ENCODE peak calls at places on chromosome 15, in five cellular contexts. X is lower lobe of right lung; F is heart right ventricle; G is CD4-positive, alpha-beta T cell; A is IMR-90. C is an unnamed sample. For H3K9me3, the result is how much of the 10 kb centered on the place peaks cover.

GRCh38 chr15:86384191-86384590 is 304.5 kb downstream of the AGBL1 start:
- DNase-seq in X (no peak), F (no peak), G (no peak), A (no peak), C (no peak)

GRCh38 chr15:40238481-40238926 is 359 bp upstream of the PAK6 start:
- DNase-seq in X (no peak), F (no peak), G (no peak), A (no peak), C (no peak)

GRCh38 chr15:78873796-78874761 is 1.4 kb downstream of the MORF4L1 start:
- DNase-seq in X (no peak), F (peak), G (peak), A (peak), C (peak)

GRCh38 chr15:33357845-33358244 is 47.1 kb downstream of the RYR3 start:
- DNase-seq in X (no peak), F (no peak), G (no peak), A (no peak), C (no peak)

GRCh38 chr15:96560246-96560895 is 229.9 kb downstream of the NR2F2 start:
- DNase-seq in X (no peak), F (no peak), G (no peak), A (no peak), C (no peak)

GRCh38 chr15:42282926-42283325 is 9.7 kb upstream of the TMEM87A start:
- DNase-seq in X (no peak), F (no peak), G (no peak), A (no peak), C (no peak)

GRCh38 chr15:84780492-84780891 is 32.1 kb downstream of the ZNF592 start:
- DNase-seq in X (no peak), F (no peak), G (no peak), A (no peak), C (no peak)

GRCh38 chr15:77540346-77541060 is 92.2 kb downstream of the LINGO1 start:
- DNase-seq in X (no peak), F (no peak), G (no peak), A (no peak), C (no peak)

GRCh38 chr15:61382927-61383326 is 153.8 kb upstream of the RORA start:
- DNase-seq in X (no peak), F (no peak), G (no peak), A (no peak), C (no peak)

GRCh38 chr15:43190178-43190577 is 5.0 kb downstream of the CCNDBP1 start:
- DNase-seq in X (no peak), F (peak), G (no peak), A (peak), C (peak)

GRCh38 chr15:93478922-93479321 is 389.9 kb upstream of the RGMA start:
- DNase-seq in X (no peak), F (no peak), G (no peak), A (no peak), C (no peak)

GRCh38 chr15:49383266-49383665 is 39.8 kb upstream of the FGF7 start:
- DNase-seq in X (no peak), F (no peak), G (no peak), A (peak), C (no peak)

GRCh38 chr15:81002254-81003022 is 1.7 kb downstream of the TLNRD1 start:
- DNase-seq in X (peak), F (peak), G (no peak), A (no peak), C (no peak)

GRCh38 chr15:100248236-100248635 is 93.5 kb downstream of the ADAMTS17 start:
- DNase-seq in X (no peak), F (no peak), G (no peak), A (no peak), C (no peak)

GRCh38 chr15:80953953-80954778 is 35.5 kb downstream of the MESD start:
- DNase-seq in X (no peak), F (no peak), G (no peak), A (peak), C (no peak)

GRCh38 chr15:96171271-96171739 is 159.2 kb upstream of the NR2F2 start:
- DNase-seq in X (no peak), F (no peak), G (no peak), A (no peak), C (no peak)

GRCh38 chr15:90609254-90610185 is 79.8 kb downstream of the CRTC3 start:
- DNase-seq in X (no peak), F (no peak), G (no peak), A (peak), C (no peak)

GRCh38 chr15:78418239-78418638 is 19.8 kb upstream of the IREB2 start:
- DNase-seq in X (no peak), F (no peak), G (no peak), A (peak), C (no peak)

GRCh38 chr15:54482251-54482650 is 504.0 kb downstream of the UNC13C start:
- DNase-seq in X (no peak), F (no peak), G (no peak), A (no peak), C (no peak)

GRCh38 chr15:40054746-40055575 is 16.0 kb upstream of the SRP14 start:
- DNase-seq in X (no peak), F (no peak), G (no peak), A (peak), C (no peak)

GRCh38 chr15:66293419-66294156 is at the start of gene DIS3L:
- DNase-seq in X (peak), F (peak), G (peak), A (peak), C (peak)

GRCh38 chr15:49844390-49844789 is 223.5 kb downstream of the DTWD1 start:
- DNase-seq in X (no peak), F (no peak), G (no peak), A (no peak), C (no peak)

GRCh38 chr15:67646847-67647246 is 104.3 kb downstream of the MAP2K5 start:
- DNase-seq in X (no peak), F (no peak), G (no peak), A (no peak), C (no peak)

GRCh38 chr15:87021771-87022170 is 942.1 kb downstream of the AGBL1 start:
- DNase-seq in X (no peak), F (no peak), G (no peak), A (no peak), C (no peak)

GRCh38 chr15:53512029-53512428 is 247.4 kb downstream of the WDR72 start:
- DNase-seq in X (no peak), F (no peak), G (no peak), A (no peak), C (no peak)

GRCh38 chr15:74531144-74531811 is 9.7 kb upstream of the ARID3B start:
- DNase-seq in X (no peak), F (no peak), G (no peak), A (peak), C (no peak)

GRCh38 chr15:31461911-31462480 is 135.4 kb downstream of the KLF13 start:
- DNase-seq in X (no peak), F (no peak), G (no peak), A (no peak), C (no peak)

GRCh38 chr15:47398594-47398993 is 318.7 kb upstream of the SEMA6D start:
- DNase-seq in X (no peak), F (no peak), G (no peak), A (no peak), C (no peak)

GRCh38 chr15:90015749-90016148 is 14.6 kb downstream of the ZNF710 start:
- DNase-seq in X (no peak), F (no peak), G (no peak), A (no peak), C (no peak)

GRCh38 chr15:78033864-78034263 is 43.6 kb downstream of the TBC1D2B start:
- DNase-seq in X (no peak), F (no peak), G (peak), A (peak), C (peak)

GRCh38 chr15:41102854-41103253 is 13.2 kb downstream of the INO80 start:
- DNase-seq in X (no peak), F (no peak), G (no peak), A (peak), C (no peak)

GRCh38 chr15:38176155-38176554 is 76.5 kb upstream of the SPRED1 start:
- DNase-seq in X (no peak), F (no peak), G (no peak), A (peak), C (no peak)

GRCh38 chr15:38174691-38175090 is 77.9 kb upstream of the SPRED1 start:
- DNase-seq in X (no peak), F (no peak), G (no peak), A (no peak), C (no peak)

GRCh38 chr15:38176696-38177095 is 75.9 kb upstream of the SPRED1 start:
- DNase-seq in X (no peak), F (no peak), G (no peak), A (no peak), C (no peak)
- H3K9me3 ChIP-seq in X (under half), F (under half), G (under half), A (under half), C (under half)

DNA sequence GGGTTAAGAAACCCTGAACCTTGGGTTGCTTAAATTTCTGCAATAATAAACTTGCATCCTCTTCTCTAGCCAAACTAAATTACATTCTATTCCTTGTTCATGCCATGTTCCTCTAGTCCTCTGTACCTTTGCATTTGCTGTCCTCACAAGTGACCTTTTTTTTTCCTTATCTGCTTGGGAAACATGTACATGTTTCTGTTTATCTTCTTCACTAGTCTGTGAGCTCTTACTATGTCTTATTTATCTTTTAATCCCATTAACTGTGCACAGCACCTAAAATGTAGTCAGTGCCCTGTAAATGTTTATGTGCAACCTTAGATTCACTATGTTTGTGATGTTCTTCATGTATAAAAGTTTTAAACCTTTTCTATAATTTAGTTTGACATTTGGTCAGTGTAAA is 61.9 kb downstream of the REC114 start:
- DNase-seq in X (no peak), F (no peak), G (no peak), A (no peak), C (no peak)
- H3K27ac ChIP-seq in X (no peak), F (no peak), G (no peak), A (no peak), C (no peak)

GRCh38 chr15:58562135-58562534 is 130.3 kb downstream of the LIPC start:
- DNase-seq in X (no peak), F (no peak), G (no peak), A (no peak), C (no peak)
- H3K9me3 ChIP-seq in X (under half), F (under half), G (under half), A (under half), C (under half)

GRCh38 chr15:98674336-98674735 is 26.0 kb downstream of the IGF1R start:
- DNase-seq in X (no peak), F (peak), G (no peak), A (no peak), C (no peak)
- H3K27ac ChIP-seq in X (no peak), F (peak), G (no peak), A (no peak), C (no peak)

C was measured in adrenal gland.